ENCODE peak calls at places on chromosomes 3 and 15, in ten cellular contexts. F is AG09309, W is PC-3, S is right atrium auricular region, O is astrocyte of the spinal cord, N is fibroblast of lung, K is sigmoid colon, J is brain microvascular endothelial cell, E is lower lobe of right lung, I is choroid plexus epithelial cell. G is an unnamed sample.

GRCh38 chr3:133488785-133489367 is 84.6 kb upstream of the CDV3 start:
- DNase-seq in E (no peak), W (peak), I (peak), S (no peak), F (peak), J (peak), O (peak), K (no peak), N (peak), G (peak)

GRCh38 chr3:124121379-124122336 is 129.7 kb upstream of the ROPN1 start:
- DNase-seq in S (no peak), I (no peak), F (no peak), N (no peak), O (no peak), W (no peak), K (no peak), J (no peak), E (no peak), G (no peak)

GRCh38 chr3:70824785-70825184 is 512.3 kb upstream of the MDFIC2 start:
- DNase-seq in O (peak), E (no peak), N (peak), F (peak), J (peak), S (no peak), W (peak), K (no peak), I (peak), G (peak)

GRCh38 chr3:42071720-42072582 is 19.2 kb upstream of the TRAK1 start:
- DNase-seq in S (no peak), F (peak), N (peak), K (peak), E (peak), I (peak), J (peak), O (peak), W (peak), G (peak)

GRCh38 chr3:117920240-117920923 is 1114.3 kb downstream of the IGSF11 start:
- DNase-seq in F (no peak), W (no peak), N (peak), J (no peak), I (no peak), S (no peak), K (no peak), O (no peak), E (no peak), G (no peak)

GRCh38 chr15:59199775-59200465 is 6.7 kb upstream of the LDHAL6B start:
- DNase-seq in J (peak), I (peak), O (peak), N (peak), E (no peak), K (no peak), W (peak), F (no peak), S (no peak), G (peak)

GRCh38 chr15:31327674-31328424 is 1.2 kb downstream of the KLF13 start:
- DNase-seq in K (peak), E (peak), S (no peak), I (peak), W (peak), O (peak), J (no peak), N (peak), F (no peak), G (peak)

GRCh38 chr15:81235781-81236507 is 39.3 kb downstream of the IL16 start:
- DNase-seq in N (peak), F (peak), S (no peak), I (peak), K (no peak), J (peak), W (peak), O (peak), E (no peak), G (peak)

GRCh38 chr3:23455084-23455483 is 252.0 kb downstream of the UBE2E2 start:
- DNase-seq in N (peak), O (peak), W (peak), I (peak), J (peak), E (no peak), S (no peak), F (peak), K (no peak), G (peak)

GRCh38 chr3:38165722-38166387 is 518 bp downstream of the OXSR1 start:
- DNase-seq in I (peak), F (no peak), E (peak), N (peak), O (peak), S (no peak), W (peak), K (peak), J (peak), G (peak)

GRCh38 chr15:56798639-56799038 is 65.3 kb upstream of the ZNF280D start:
- DNase-seq in F (no peak), N (no peak), S (no peak), I (no peak), J (no peak), K (no peak), E (no peak), W (no peak), O (no peak), G (peak)

GRCh38 chr3:109806929-109807328 is 469.6 kb upstream of the DPPA4 start:
- DNase-seq in O (peak), N (peak), J (peak), W (peak), K (no peak), E (no peak), F (no peak), I (peak), S (no peak), G (peak)

DNA sequence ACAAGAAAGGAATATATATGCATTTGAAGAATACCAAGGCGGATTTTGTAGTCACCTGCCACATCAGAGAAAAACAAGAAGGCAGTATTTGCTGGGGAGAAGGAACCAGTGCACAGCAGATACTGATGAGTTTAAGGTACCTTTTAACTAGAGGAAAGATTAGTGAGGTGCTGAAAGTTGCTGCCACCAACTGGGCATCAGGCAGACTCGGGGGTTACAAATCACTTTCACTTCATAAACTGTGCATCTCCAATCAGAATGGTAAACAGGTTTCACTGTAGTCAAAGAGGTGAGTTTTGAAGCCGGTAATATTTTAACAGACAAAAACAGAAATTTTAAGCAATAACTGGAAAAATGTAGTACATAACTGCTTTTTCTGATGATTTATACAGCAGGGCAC is 4.1 kb downstream of the FBN1 start:
- DNase-seq in S (no peak), O (peak), J (no peak), E (no peak), N (no peak), F (no peak), K (no peak), I (peak), W (peak), G (peak)
- TF ChIP-seq CTCF in S (no peak), O (peak), J (peak), E (peak), N (peak), F (peak), K (no peak), I (peak), W (peak), G (peak)

DNA sequence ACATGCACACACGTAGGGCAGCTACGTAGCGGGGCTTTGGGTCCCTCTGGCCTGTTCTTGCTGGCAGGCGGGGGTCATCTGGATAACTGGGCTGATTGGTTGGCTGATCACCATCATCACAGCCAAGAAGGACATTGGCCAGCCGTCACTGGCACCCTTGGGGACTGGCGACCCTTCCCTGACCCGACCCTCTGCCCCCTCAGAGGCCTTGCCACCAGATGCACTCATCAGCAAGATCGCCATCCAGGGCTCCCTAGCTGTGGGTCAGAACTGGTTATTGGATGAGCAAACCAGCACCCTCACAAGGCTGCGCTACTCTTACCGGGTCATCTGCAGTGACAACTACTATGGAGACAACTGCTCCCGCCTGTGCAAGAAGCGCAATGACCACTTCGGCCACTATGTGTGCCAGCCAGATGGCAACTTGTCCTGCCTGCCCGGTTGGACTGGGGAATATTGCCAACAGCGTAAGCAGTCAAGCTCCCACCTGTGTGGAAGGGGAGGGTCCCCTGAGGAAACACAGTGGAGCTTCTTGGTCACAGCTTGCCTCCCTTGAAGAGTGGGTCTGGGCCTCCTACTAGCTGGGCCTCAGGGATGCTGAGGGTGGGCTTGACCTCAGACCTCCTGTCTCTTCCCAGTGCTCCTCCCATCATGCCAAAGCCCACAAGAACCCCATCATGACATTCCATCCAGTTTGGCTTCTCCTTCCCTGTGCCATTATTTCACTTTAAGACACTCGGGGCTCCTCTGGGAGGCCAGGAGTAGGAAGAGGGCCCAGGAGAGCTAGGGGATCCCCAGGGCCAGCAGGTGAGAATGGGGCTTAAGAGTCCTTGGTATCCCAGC is 2.4 kb downstream of the DLL4 start:
- DNase-seq in I (no peak), K (no peak), S (no peak), E (no peak), J (no peak), O (no peak), N (no peak), F (no peak), W (no peak), G (no peak)
- H3K4me3 ChIP-seq in I (no peak), K (no peak), S (peak), E (peak), J (no peak), O (no peak), N (no peak), F (no peak), W (peak), G (no peak)

DNA sequence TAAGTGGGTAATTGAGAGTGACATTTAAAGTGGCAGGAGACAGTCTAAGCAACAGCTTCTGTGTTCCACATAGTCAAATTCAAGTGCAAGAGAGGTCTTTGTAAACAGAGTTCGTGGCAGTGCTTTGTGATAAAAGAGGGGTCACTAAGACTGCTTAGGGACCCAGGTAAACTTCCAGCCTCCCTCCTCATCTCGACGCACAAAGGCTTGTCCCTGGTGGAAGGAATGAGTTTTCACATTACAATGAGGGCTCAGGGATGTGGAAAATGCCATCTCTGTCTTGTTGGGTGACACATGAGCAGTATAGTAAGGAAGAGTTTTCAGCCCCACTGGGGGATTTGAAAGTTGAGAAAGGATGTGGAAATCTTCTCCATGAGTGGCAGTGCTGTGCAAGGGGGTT is 7.3 kb downstream of the GMNC start:
- DNase-seq in I (no peak), F (no peak), N (no peak), S (no peak), O (no peak), J (no peak), W (no peak), K (no peak), E (no peak), G (no peak)
- TF ChIP-seq CTCF in I (no peak), F (no peak), N (no peak), S (no peak), O (no peak), J (peak), W (no peak), K (no peak), E (no peak), G (peak)

GRCh38 chr3:140911822-140912221 is 29.8 kb upstream of the SLC25A36 start:
- DNase-seq in K (no peak), E (no peak), J (no peak), W (no peak), I (no peak), N (no peak), F (no peak), O (no peak), S (no peak), G (no peak)

GRCh38 chr3:140913728-140914127 is 27.9 kb upstream of the SLC25A36 start:
- DNase-seq in F (no peak), E (no peak), W (no peak), O (no peak), N (no peak), J (no peak), K (no peak), S (no peak), I (no peak), G (no peak)

GRCh38 chr3:140906785-140907184 is 34.9 kb upstream of the SLC25A36 start:
- DNase-seq in S (no peak), W (no peak), O (no peak), J (no peak), F (no peak), E (no peak), N (no peak), I (no peak), K (no peak), G (no peak)

GRCh38 chr3:140914384-140914945 is 27.2 kb upstream of the SLC25A36 start:
- DNase-seq in F (no peak), S (no peak), W (no peak), J (no peak), N (peak), K (no peak), I (peak), O (no peak), E (no peak), G (peak)

DNA sequence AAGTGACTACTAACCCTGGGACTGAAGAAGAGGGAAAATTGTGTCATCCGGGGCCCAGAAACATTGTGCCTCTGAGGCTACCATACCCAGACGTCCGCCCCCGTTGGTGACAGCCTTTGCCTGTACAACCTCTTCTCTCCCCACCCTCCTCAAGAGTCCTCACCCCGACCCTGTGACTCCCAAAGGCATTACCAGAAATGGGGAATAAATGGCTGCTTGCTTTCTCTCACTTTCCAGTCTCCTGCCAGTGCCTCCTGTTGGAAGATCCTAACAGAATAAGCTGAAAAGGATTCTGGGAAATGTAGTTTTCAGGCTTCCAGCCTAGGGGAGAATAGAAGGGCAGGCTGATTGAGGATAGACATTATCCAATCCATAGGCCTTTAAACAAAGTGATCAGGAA is 30.8 kb upstream of the SLC25A36 start:
- DNase-seq in J (no peak), N (no peak), I (peak), W (peak), O (peak), E (no peak), S (no peak), K (no peak), F (no peak), G (peak)
- H3K4me3 ChIP-seq in J (peak), N (no peak), I (peak), W (no peak), O (peak), E (no peak), S (no peak), K (no peak), F (no peak), G (no peak)

DNA sequence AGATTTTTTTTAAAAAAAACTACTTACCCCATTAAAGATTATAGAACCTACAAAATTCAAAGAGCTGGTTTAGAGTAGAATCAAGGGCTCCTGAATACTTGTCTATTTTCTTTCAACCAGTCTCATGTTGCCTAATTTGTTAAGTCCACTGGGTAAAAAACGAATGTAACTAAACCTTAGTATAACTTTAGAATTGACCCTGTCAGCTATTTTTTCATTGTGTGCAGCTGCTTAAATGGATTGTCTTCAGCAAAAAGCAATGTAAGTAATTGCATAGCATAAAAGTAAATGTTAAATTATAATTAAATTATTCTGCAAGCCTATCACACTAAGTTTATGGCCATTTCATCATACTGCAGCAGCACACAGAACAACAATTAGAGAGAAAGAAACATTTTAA is 268.5 kb upstream of the AGTR1 start:
- DNase-seq in N (no peak), O (no peak), W (no peak), I (no peak), F (no peak), K (no peak), J (no peak), S (no peak), E (no peak), G (no peak)
- TF ChIP-seq CTCF in N (no peak), O (no peak), W (no peak), I (no peak), F (no peak), K (no peak), J (no peak), S (no peak), E (no peak), G (no peak)

GRCh38 chr3:157157836-157158235 is 2.1 kb downstream of the CCNL1 start:
- DNase-seq in S (no peak), I (no peak), W (no peak), E (no peak), O (no peak), F (no peak), N (no peak), K (no peak), J (no peak), G (no peak)
- H3K4me3 ChIP-seq in S (peak), I (peak), W (peak), E (peak), O (peak), F (peak), N (peak), K (no peak), J (peak), G (peak)

GRCh38 chr3:135806342-135806741 is 159.2 kb upstream of the PPP2R3A start:
- DNase-seq in O (no peak), K (no peak), W (no peak), N (peak), E (no peak), J (no peak), F (no peak), I (no peak), S (no peak), G (no peak)
- TF ChIP-seq CTCF in O (no peak), K (no peak), W (no peak), N (no peak), E (no peak), J (no peak), F (no peak), I (no peak), S (no peak), G (no peak)

GRCh38 chr3:9246196-9246595 is 3.2 kb downstream of the SRGAP3 start:
- DNase-seq in N (no peak), J (no peak), K (no peak), W (no peak), E (no peak), S (no peak), I (no peak), F (no peak), O (no peak), G (no peak)
- H3K4me3 ChIP-seq in N (no peak), J (no peak), K (no peak), W (no peak), E (no peak), S (no peak), I (no peak), F (no peak), O (no peak), G (no peak)

G was measured in fibroblast of mammary gland.